ENCODE peak calls at places on chromosomes 13 and 19, in eight cellular contexts. K is IMR-90; Y is cardiac muscle cell; S is effector memory CD4-positive, alpha-beta T cell; Q is tibial nerve; N is stomach; T is CD8-positive, alpha-beta memory T cell; B is neuronal stem cell. W is an unnamed sample.

GRCh38 chr13:79631260-79631659 is 150.3 kb downstream of the NDFIP2 start:
- DNase-seq in T (no peak), Q (no peak), K (peak; percentile 49), S (no peak), Y (peak; percentile 79), N (no peak), B (no peak), W (no peak)

GRCh38 chr13:83065136-83065535 is 817.1 kb downstream of the SLITRK1 start:
- DNase-seq in K (peak; percentile 63), T (no peak), N (no peak), S (no peak), B (no peak), Y (peak; percentile 97), Q (peak; percentile 75), W (no peak)

GRCh38 chr13:49366841-49367240 is 77.0 kb downstream of the CAB39L start:
- DNase-seq in Y (peak; percentile 37), N (peak; percentile 51), Q (no peak), K (peak; percentile 39), T (no peak), S (no peak), B (no peak), W (no peak)

GRCh38 chr19:34171539-34171876 is 796 bp upstream of the LSM14A start:
- DNase-seq in S (no peak), Q (no peak), N (no peak), T (no peak), B (no peak), Y (peak; percentile 51), K (peak; percentile 93), W (no peak)

GRCh38 chr19:35901854-35902661 is at the start of gene HCST:
- DNase-seq in N (no peak), K (peak; percentile 22), B (no peak), Q (no peak), T (peak; percentile 79), S (peak; percentile 47), Y (peak; percentile 12), W (no peak)

GRCh38 chr19:55229789-55230182 is 1.2 kb upstream of the TMEM86B start:
- DNase-seq in B (no peak), Y (no peak), N (no peak), S (no peak), Q (no peak), T (no peak), K (no peak), W (no peak)

GRCh38 chr19:13888281-13888680 is 11.3 kb downstream of the NANOS3 start:
- DNase-seq in N (no peak), Y (no peak), B (no peak), Q (no peak), S (no peak), K (no peak), T (no peak), W (no peak)

GRCh38 chr19:58417071-58417470 is 8.6 kb downstream of the ZNF584 start:
- DNase-seq in S (no peak), N (no peak), K (no peak), B (no peak), Y (no peak), T (no peak), Q (no peak), W (no peak)

GRCh38 chr13:111005808-111006494 is 91.1 kb upstream of the ANKRD10 start:
- DNase-seq in T (no peak), B (no peak), S (no peak), Q (peak; percentile 31), K (peak; percentile 43), N (peak; percentile 42), Y (peak; percentile 57), W (no peak)

GRCh38 chr19:12596927-12597548 is 13.6 kb downstream of the ZNF490 start:
- DNase-seq in N (no peak), Q (no peak), B (no peak), Y (no peak), T (no peak), S (no peak), K (no peak), W (no peak)

GRCh38 chr13:33445476-33445875 is 159.9 kb upstream of the STARD13 start:
- DNase-seq in Y (no peak), K (no peak), T (no peak), N (no peak), S (no peak), Q (no peak), B (no peak), W (no peak)

GRCh38 chr13:24162604-24163003 is 2.1 kb downstream of the SPATA13 start:
- DNase-seq in Y (no peak), Q (no peak), N (no peak), T (no peak), B (no peak), S (no peak), K (no peak), W (peak; percentile 23)

GRCh38 chr13:104641309-104641708 is 1575.1 kb upstream of the SLC10A2 start:
- DNase-seq in T (no peak), K (peak; percentile 7), Y (peak; percentile 3), Q (no peak), S (no peak), B (no peak), N (no peak), W (no peak)

GRCh38 chr19:54325194-54325621 is 12.2 kb upstream of the LILRA5 start:
- DNase-seq in Y (peak; percentile 56), N (no peak), S (no peak), T (peak; percentile 60), K (peak; percentile 8), B (peak; percentile 40), Q (peak; percentile 59), W (peak; percentile 42)

GRCh38 chr13:90049989-90050671 is 1297.4 kb upstream of the MIR17HG start:
- DNase-seq in Y (no peak), N (no peak), B (no peak), K (no peak), Q (no peak), T (no peak), S (no peak), W (no peak)

DNA sequence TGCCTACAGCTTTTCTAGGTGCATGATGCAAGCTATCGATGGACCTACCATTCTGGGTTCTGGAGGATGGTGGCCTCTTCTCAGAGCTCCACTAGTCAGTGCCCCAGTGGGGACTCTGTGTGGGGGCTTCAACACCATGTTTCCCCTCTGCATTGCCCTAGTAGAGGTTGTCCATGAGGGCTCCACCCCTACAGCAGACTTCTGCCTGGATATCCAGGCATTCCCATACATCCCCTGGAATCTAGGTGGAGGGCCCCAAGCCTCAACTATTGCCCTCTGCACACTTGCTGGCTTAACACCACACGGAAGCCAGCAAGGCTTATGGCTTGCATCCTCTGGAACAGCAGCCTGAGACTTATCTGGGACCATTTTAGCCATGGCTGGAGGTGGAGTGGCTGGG is 1299.9 kb upstream of the MIR17HG start:
- DNase-seq in N (no peak), B (no peak), Y (no peak), S (no peak), K (no peak), Q (no peak), T (no peak), W (no peak)
- H3K4me1 ChIP-seq in N (no peaks in the 10 kb centered on the region), B (no peaks in the 10 kb centered on the region), Y (no peaks in the 10 kb centered on the region), S (no peaks in the 10 kb centered on the region), K (no peaks in the 10 kb centered on the region), Q (no peaks in the 10 kb centered on the region), T (no peaks in the 10 kb centered on the region), W (peaks cover 6% of the 10 kb centered on the region)

GRCh38 chr19:4503224-4504170 is 14.8 kb downstream of the PLIN4 start:
- DNase-seq in K (no peak), Y (no peak), N (no peak), S (no peak), B (no peak), Q (no peak), T (no peak), W (peak; percentile 45)
- H3K36me3 ChIP-seq in K (peaks cover 57% of the 10 kb centered on the region), Y (peaks cover 11% of the 10 kb centered on the region), N (peaks cover 97% of the 10 kb centered on the region), S (peaks cover 15% of the 10 kb centered on the region), B (peaks cover 55% of the 10 kb centered on the region), Q (peaks cover 83% of the 10 kb centered on the region), T (no peaks in the 10 kb centered on the region), W (no peaks in the 10 kb centered on the region)

GRCh38 chr13:40653558-40654318 is 12.7 kb downstream of the FOXO1 start:
- DNase-seq in N (no peak), Q (no peak), T (no peak), Y (peak; percentile 71), K (no peak), S (no peak), B (no peak), W (peak; percentile 20)

GRCh38 chr13:40656358-40656757 is 10.1 kb downstream of the FOXO1 start:
- DNase-seq in N (no peak), Q (no peak), T (no peak), S (no peak), Y (peak; percentile 47), B (no peak), K (no peak), W (no peak)

GRCh38 chr13:40648841-40649240 is 17.6 kb downstream of the FOXO1 start:
- DNase-seq in B (no peak), S (no peak), N (no peak), Q (no peak), T (no peak), K (no peak), Y (no peak), W (no peak)

GRCh38 chr13:40651866-40652587 is 14.4 kb downstream of the FOXO1 start:
- DNase-seq in B (no peak), N (no peak), K (no peak), T (no peak), Y (no peak), S (no peak), Q (no peak), W (no peak)

DNA sequence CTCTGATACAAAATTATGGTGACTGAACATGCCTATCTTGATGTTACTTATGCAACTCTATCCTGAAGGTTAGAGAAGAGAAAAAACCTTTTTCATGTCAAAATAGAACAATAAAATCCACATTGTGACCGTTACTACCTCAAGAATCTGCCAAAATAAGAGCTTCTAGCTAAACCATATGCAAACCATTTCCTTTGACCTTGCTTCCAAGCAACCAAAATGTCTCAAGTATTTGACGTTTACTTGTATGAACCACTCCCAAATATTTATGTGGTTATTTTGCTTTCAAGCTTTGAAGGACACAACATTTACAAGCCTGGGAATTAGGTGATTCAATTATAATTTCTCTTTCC is 13.9 kb downstream of the FOXO1 start:
- DNase-seq in S (no peak), N (no peak), K (no peak), Q (no peak), Y (no peak), T (no peak), B (no peak), W (no peak)
- H3K4me1 ChIP-seq in S (peaks cover 49% of the 10 kb centered on the region), N (peaks cover 23% of the 10 kb centered on the region), K (no peaks in the 10 kb centered on the region), Q (no peaks in the 10 kb centered on the region), Y (peaks cover 26% of the 10 kb centered on the region), T (peaks cover 86% of the 10 kb centered on the region), B (peaks cover 3% of the 10 kb centered on the region), W (peaks cover 29% of the 10 kb centered on the region)

GRCh38 chr13:113061796-113062425 is 43.7 kb upstream of the F7 start:
- DNase-seq in Y (no peak), Q (no peak), T (no peak), K (no peak), N (no peak), B (no peak), S (no peak), W (no peak)

GRCh38 chr13:113062691-113063090 is 42.9 kb upstream of the F7 start:
- DNase-seq in B (no peak), Y (no peak), K (no peak), N (no peak), S (no peak), Q (no peak), T (no peak), W (no peak)

GRCh38 chr13:113060557-113061270 is 44.9 kb upstream of the F7 start:
- DNase-seq in B (no peak), Y (no peak), N (no peak), Q (no peak), S (no peak), K (no peak), T (no peak), W (no peak)

GRCh38 chr13:113059891-113060290 is 45.7 kb upstream of the F7 start:
- DNase-seq in Y (no peak), B (no peak), S (no peak), T (no peak), N (no peak), K (no peak), Q (no peak), W (no peak)

GRCh38 chr13:113061271-113061625 is 44.3 kb upstream of the F7 start:
- DNase-seq in Q (no peak), K (no peak), B (no peak), S (no peak), Y (no peak), T (no peak), N (no peak), W (no peak)
- H3K36me3 ChIP-seq in Q (no peaks in the 10 kb centered on the region), K (no peaks in the 10 kb centered on the region), B (peaks cover 15% of the 10 kb centered on the region), S (peaks cover 3% of the 10 kb centered on the region), Y (no peaks in the 10 kb centered on the region), T (no peaks in the 10 kb centered on the region), N (peaks cover 48% of the 10 kb centered on the region), W (no peaks in the 10 kb centered on the region)